ENCODE peak calls at places on chromosome 3, in four cellular contexts. E is HFFc6, I is HL-60, V is GM12865. T is an unnamed sample.

GRCh38 chr3:196631655-196632032 is 7.8 kb upstream of the NRROS start:
- DNase-seq in E (no peak), I (no peak), V (no peak), T (peak; percentile 26)

GRCh38 chr3:183181606-183182005 is 19.1 kb upstream of the LAMP3 start:
- DNase-seq in E (no peak), I (no peak), V (no peak), T (no peak)

GRCh38 chr3:35393916-35394315 is 245.4 kb upstream of the ARPP21 start:
- DNase-seq in E (no peak), I (no peak), V (no peak), T (no peak)

GRCh38 chr3:185724761-185725160 is 100.1 kb downstream of the IGF2BP2 start:
- DNase-seq in E (peak; percentile 48), I (no peak), V (no peak), T (no peak)

GRCh38 chr3:30750967-30751366 is 143.5 kb downstream of the GADL1 start:
- DNase-seq in E (no peak), I (no peak), V (no peak), T (no peak)

GRCh38 chr3:66410976-66411375 is 89.8 kb downstream of the LRIG1 start:
- DNase-seq in E (no peak), I (no peak), V (no peak), T (no peak)

GRCh38 chr3:43998841-43999805 is 242.6 kb upstream of the TOPAZ1 start:
- DNase-seq in E (peak; percentile 58), I (no peak), V (peak; percentile 92), T (peak; percentile 19)

GRCh38 chr3:48398701-48399386 is 26.8 kb downstream of the FBXW12 start:
- DNase-seq in E (no peak), I (no peak), V (no peak), T (no peak)

GRCh38 chr3:181752202-181752671 is 40.5 kb downstream of the SOX2 start:
- DNase-seq in E (no peak), I (no peak), V (no peak), T (no peak)

GRCh38 chr3:64408770-64409169 is 183.5 kb upstream of the PRICKLE2 start:
- DNase-seq in E (peak; percentile 6), I (no peak), V (no peak), T (no peak)

GRCh38 chr3:96538186-96538585 is 276.2 kb upstream of the EPHA6 start:
- DNase-seq in E (no peak), I (no peak), V (no peak), T (no peak)

GRCh38 chr3:10519236-10519635 is 13.8 kb upstream of the ATP2B2 start:
- DNase-seq in E (no peak), I (no peak), V (no peak), T (no peak)

GRCh38 chr3:15630646-15631350 is 29.3 kb downstream of the BTD start:
- DNase-seq in E (peak; percentile 79), I (no peak), V (peak; percentile 54), T (peak; percentile 60)

GRCh38 chr3:46406786-46407611 is at the start of the genes CCR5AS and CCRL2:
- DNase-seq in E (no peak), I (peak; percentile 43), V (peak; percentile 56), T (peak; percentile 74)

GRCh38 chr3:15875016-15875689 is 77.4 kb upstream of the ANKRD28 start:
- DNase-seq in E (peak; percentile 77), I (no peak), V (no peak), T (no peak)

GRCh38 chr3:123284399-123285010 is 82.8 kb downstream of the SEC22A start:
- DNase-seq in E (no peak), I (no peak), V (no peak), T (no peak)

GRCh38 chr3:45554001-45554691 is 40.4 kb upstream of the LIMD1 start:
- DNase-seq in E (no peak), I (no peak), V (peak; percentile 74), T (no peak)

GRCh38 chr3:58214484-58215316 is 3.9 kb upstream of the DNASE1L3 start:
- DNase-seq in E (no peak), I (peak; percentile 82), V (peak; percentile 90), T (peak; percentile 80)

GRCh38 chr3:18703798-18704197 is 278.7 kb upstream of the SATB1 start:
- DNase-seq in E (no peak), I (no peak), V (no peak), T (no peak)

GRCh38 chr3:149224736-149225594 is 3.3 kb upstream of the CP start:
- DNase-seq in E (peak; percentile 73), I (no peak), V (peak; percentile 90), T (peak; percentile 47)

GRCh38 chr3:14142567-14143270 is 17.9 kb downstream of the TMEM43 start:
- DNase-seq in E (no peak), I (no peak), V (no peak), T (peak; percentile 52)

GRCh38 chr3:47892284-47892683 is 89.3 kb downstream of the DHX30 start:
- DNase-seq in E (no peak), I (no peak), V (no peak), T (no peak)

GRCh38 chr3:124295358-124295757 is 303.4 kb upstream of the ROPN1 start:
- DNase-seq in E (no peak), I (no peak), V (no peak), T (no peak)

GRCh38 chr3:102668247-102668646 is 233.4 kb downstream of the ZPLD1 start:
- DNase-seq in E (no peak), I (no peak), V (no peak), T (no peak)

GRCh38 chr3:45100998-45101407 is 45.2 kb downstream of the CDCP1 start:
- DNase-seq in E (peak; percentile 30), I (peak; percentile 69), V (no peak), T (peak; percentile 39)

GRCh38 chr3:156174229-156174847 is 54.0 kb downstream of the KCNAB1 start:
- DNase-seq in E (peak; percentile 17), I (no peak), V (peak; percentile 14), T (no peak)
- TF ChIP-seq CTCF in E (peak; percentile 30), I (no peak), V (peak; percentile 1), T (no peak)

GRCh38 chr3:114362815-114363214 is 69.0 kb downstream of the TIGIT start:
- DNase-seq in E (peak; percentile 44), I (no peak), V (peak; percentile 28), T (no peak)
- TF ChIP-seq CTCF in E (peak; percentile 81), I (no peak), V (peak; percentile 20), T (peak; percentile 62)

GRCh38 chr3:62368705-62369475 is 4.5 kb downstream of the FEZF2 start:
- DNase-seq in E (no peak), I (no peak), V (no peak), T (no peak)
- TF ChIP-seq CTCF in E (no peak), I (no peak), V (no peak), T (no peak)

GRCh38 chr3:129482721-129483120 is 42.7 kb downstream of the IFT122 start:
- DNase-seq in E (no peak), I (no peak), V (no peak), T (peak; percentile 19)
- TF ChIP-seq CTCF in E (peak; percentile 53), I (no peak), V (peak; percentile 28), T (no peak)

T was measured in activated CD8-positive, alpha-beta T cell treated with anti-CD3 and anti-CD28 coated beads for 36 hours.